ENCODE peak calls at places on chromosomes 11 and 22, in five cellular contexts. R is IMR-90, J is K562, W is SK-N-SH, T is HCT116. C is an unnamed sample.

GRCh38 chr11:27398413-27398780 is 35.4 kb upstream of the CCDC34 start:
- DNase-seq in R (no peak), J (no peak), W (no peak), T (no peak), C (no peak)

GRCh38 chr22:42990131-42990838 is 24.7 kb downstream of the PACSIN2 start:
- DNase-seq in R (peak; percentile 89), J (no peak), W (no peak), T (no peak), C (peak; percentile 73)

GRCh38 chr11:61957028-61957770 is 7.0 kb downstream of the BEST1 start:
- DNase-seq in R (no peak), J (no peak), W (no peak), T (no peak), C (no peak)

GRCh38 chr22:37259540-37260029 is 15.5 kb upstream of the RAC2 start:
- DNase-seq in R (peak; percentile 61), J (peak; percentile 39), W (peak; percentile 58), T (peak; percentile 54), C (peak; percentile 44)

GRCh38 chr11:33375688-33376311 is 118.6 kb downstream of the HIPK3 start:
- DNase-seq in R (peak; percentile 28), J (no peak), W (peak; percentile 82), T (no peak), C (peak; percentile 19)

GRCh38 chr11:108340958-108341357 is 118.1 kb downstream of the ATM start:
- DNase-seq in R (no peak), J (peak; percentile 39), W (no peak), T (peak; percentile 55), C (peak; percentile 6)

GRCh38 chr11:8932564-8933180 is at the start of gene C11orf16:
- DNase-seq in R (no peak), J (no peak), W (no peak), T (no peak), C (no peak)

GRCh38 chr11:115085461-115086220 is 407.3 kb downstream of the NXPE2 start:
- DNase-seq in R (no peak), J (no peak), W (peak; percentile 75), T (no peak), C (no peak)

GRCh38 chr11:78860720-78861422 is 286.2 kb upstream of the NARS2 start:
- DNase-seq in R (peak; percentile 35), J (no peak), W (peak; percentile 51), T (no peak), C (no peak)

GRCh38 chr11:8812438-8812837 is 98.6 kb upstream of the AKIP1 start:
- DNase-seq in R (no peak), J (no peak), W (no peak), T (no peak), C (no peak)

GRCh38 chr11:241634-242033 is 4.9 kb downstream of the PSMD13 start:
- DNase-seq in R (no peak), J (no peak), W (no peak), T (no peak), C (no peak)

GRCh38 chr11:112999518-112999917 is 38.3 kb downstream of the NCAM1 start:
- DNase-seq in R (no peak), J (no peak), W (peak; percentile 30), T (no peak), C (no peak)

GRCh38 chr11:94149435-94149834 is 20.8 kb downstream of the PANX1 start:
- DNase-seq in R (peak; percentile 93), J (no peak), W (no peak), T (no peak), C (no peak)

GRCh38 chr11:74147199-74147929 is 23.4 kb downstream of the C2CD3 start:
- DNase-seq in R (peak; percentile 28), J (no peak), W (no peak), T (no peak), C (no peak)

GRCh38 chr22:20514658-20515406 is 7.4 kb downstream of the MED15 start:
- DNase-seq in R (peak; percentile 96), J (no peak), W (no peak), T (no peak), C (no peak)

GRCh38 chr22:46209262-46209661 is 40.8 kb downstream of the CDPF1 start:
- DNase-seq in R (no peak), J (no peak), W (no peak), T (no peak), C (no peak)
- TF ChIP-seq RAD21 in R (no peak), J (no peak), W (no peak), T (no peak), C (no peak)

GRCh38 chr11:130278151-130278550 is 36.6 kb downstream of the ZBTB44 start:
- DNase-seq in R (no peak), J (no peak), W (no peak), T (no peak), C (no peak)
- TF ChIP-seq RAD21 in R (no peak), J (no peak), W (no peak), T (no peak), C (no peak)

GRCh38 chr11:12321217-12321937 is 56.0 kb upstream of the PARVA start:
- DNase-seq in R (peak; percentile 52), J (no peak), W (no peak), T (no peak), C (no peak)
- TF ChIP-seq RAD21 in R (no peak), J (no peak), W (no peak), T (no peak), C (no peak)

GRCh38 chr11:30579776-30580175 is 6.4 kb downstream of the MPPED2 start:
- DNase-seq in R (no peak), J (no peak), W (no peak), T (no peak), C (no peak)
- TF ChIP-seq RAD21 in R (no peak), J (no peak), W (no peak), T (no peak), C (no peak)

DNA sequence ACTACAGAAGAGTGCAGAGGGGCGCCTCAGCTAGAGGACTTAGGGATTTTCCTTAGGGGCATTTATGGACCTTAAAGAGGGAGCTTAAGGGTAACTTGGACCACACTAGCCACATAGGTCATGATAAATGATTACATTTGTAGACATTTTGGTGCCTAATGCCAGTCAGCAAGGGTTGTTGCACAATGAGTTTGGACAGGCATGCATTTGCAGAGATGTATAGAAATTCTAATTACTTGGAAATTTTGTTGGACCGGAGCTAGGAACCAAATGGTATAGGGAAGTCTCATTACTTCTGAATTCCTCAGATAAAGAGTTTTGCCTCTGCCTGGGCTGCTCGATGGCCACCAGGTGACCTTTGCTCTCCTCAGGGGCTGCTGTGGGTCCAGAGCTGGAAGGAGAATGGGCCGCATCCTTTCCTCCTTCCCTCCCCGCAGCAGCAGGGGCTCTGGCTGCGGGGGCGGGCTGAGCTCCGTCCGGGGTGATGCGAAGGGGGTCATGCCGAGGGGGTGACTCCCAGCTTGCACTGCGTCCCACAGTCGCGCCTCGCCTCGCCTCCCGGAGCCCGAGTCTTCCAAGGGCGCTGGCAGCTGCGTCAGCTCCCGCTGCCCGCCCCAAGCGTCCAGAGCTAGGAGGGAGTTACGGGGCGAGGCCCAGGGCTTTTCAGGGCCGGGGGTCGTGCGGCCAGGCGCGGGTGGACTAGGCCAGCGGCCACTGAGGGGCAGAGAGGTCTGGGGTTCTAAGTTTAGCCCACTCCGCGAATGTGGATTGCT is 20.2 kb upstream of the MALAT1 start:
- DNase-seq in R (peak; percentile 73), J (peak; percentile 86), W (no peak), T (no peak), C (no peak)
- TF ChIP-seq RAD21 in R (no peak), J (no peak), W (no peak), T (no peak), C (no peak)

DNA sequence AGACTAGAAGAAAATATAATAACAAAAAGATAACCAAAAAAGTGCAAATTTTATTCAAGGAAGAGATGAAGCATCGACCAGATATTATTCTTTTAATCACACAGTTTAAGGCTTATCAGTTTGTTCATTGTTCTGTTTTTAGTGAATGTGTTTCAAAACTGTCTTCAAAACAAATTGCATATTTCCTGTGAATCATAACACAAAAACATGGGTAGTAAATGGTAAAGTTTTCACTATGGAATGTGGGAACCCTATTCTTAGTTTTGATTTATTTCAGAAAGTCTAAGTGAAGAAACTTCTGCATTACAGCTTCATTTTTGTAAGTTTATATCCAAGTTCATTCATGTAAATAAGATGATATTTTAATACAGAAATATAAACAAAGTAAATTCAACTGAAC is 207.6 kb upstream of the LUZP2 start:
- DNase-seq in R (peak; percentile 12), J (no peak), W (no peak), T (no peak), C (no peak)
- TF ChIP-seq RAD21 in R (no peak), J (no peak), W (no peak), T (no peak), C (no peak)

GRCh38 chr11:117441146-117441975 is 113.7 kb downstream of the CEP164 start:
- DNase-seq in R (no peak), J (no peak), W (no peak), T (no peak), C (no peak)
- TF ChIP-seq RAD21 in R (no peak), J (no peak), W (no peak), T (no peak), C (no peak)

C was measured in A549.